ENCODE peak calls at places on chromosomes 4 and X, in four cellular contexts. D, Y, S and X are unnamed samples.
A peak's percentile ranks its signal among the peaks of the same experiment; 100 is the strongest.

GRCh38 chr4:59553739-59554126 is 1646.4 kb upstream of the ADGRL3 start:
- DNase-seq in Y (no peak), S (no peak), D (peak; percentile 3), X (no peak)

GRCh38 chr4:7279902-7280301 is 87.6 kb downstream of the SORCS2 start:
- DNase-seq in D (no peak), S (no peak), Y (no peak), X (no peak)

GRCh38 chrX:154655346-154655745 is 2.0 kb upstream of the CTAG2 start:
- DNase-seq in Y (no peak), S (no peak), D (no peak), X (no peak)

GRCh38 chrX:38513087-38513742 is 48.1 kb upstream of the TSPAN7 start:
- DNase-seq in D (no peak), S (no peak), Y (no peak), X (no peak)

GRCh38 chr4:8385106-8385505 is 55.4 kb downstream of the ACOX3 start:
- DNase-seq in Y (no peak), D (no peak), S (no peak), X (no peak)

GRCh38 chr4:2934813-2935761 is 28.1 kb downstream of the NOP14 start:
- DNase-seq in D (peak; percentile 86), Y (peak; percentile 93), S (peak; percentile 80), X (peak; percentile 85)

GRCh38 chrX:20988118-20988517 is 386.1 kb upstream of the CNKSR2 start:
- DNase-seq in S (no peak), D (no peak), Y (no peak), X (no peak)

GRCh38 chrX:130228871-130229270 is 39.8 kb downstream of the ZNF280C start:
- DNase-seq in S (no peak), D (no peak), Y (no peak), X (no peak)

GRCh38 chrX:16461968-16462367 is 188.0 kb upstream of the S100G start:
- DNase-seq in Y (no peak), S (no peak), D (no peak), X (no peak)

GRCh38 chr4:105605493-105605892 is 53.1 kb downstream of the ARHGEF38 start:
- DNase-seq in S (no peak), Y (no peak), D (no peak), X (peak; percentile 17)

GRCh38 chr4:140256941-140257340 is 103.0 kb upstream of the MAML3 start:
- DNase-seq in Y (no peak), S (no peak), D (peak; percentile 31), X (peak; percentile 55)

GRCh38 chrX:143633530-143634372 is 2.1 kb downstream of the SLITRK4 start:
- DNase-seq in D (no peak), Y (no peak), S (no peak), X (no peak)

GRCh38 chr4:123659262-123659661 is 262.7 kb downstream of the SPRY1 start:
- DNase-seq in S (no peak), Y (no peak), D (no peak), X (no peak)

GRCh38 chr4:181140037-181140603 is 1103.1 kb upstream of the TENM3 start:
- DNase-seq in S (no peak), Y (no peak), D (no peak), X (no peak)

GRCh38 chr4:3711183-3712111 is 54.7 kb upstream of the ADRA2C start:
- DNase-seq in Y (no peak), S (no peak), D (no peak), X (no peak)

GRCh38 chr4:5381981-5382441 is 326.3 kb downstream of the EVC2 start:
- DNase-seq in D (no peak), S (no peak), Y (no peak), X (peak; percentile 94)

GRCh38 chrX:95893632-95894031 is 791.0 kb upstream of the DIAPH2 start:
- DNase-seq in S (no peak), Y (no peak), D (no peak), X (no peak)

GRCh38 chr4:102501176-102501634 is at the start of gene NFKB1:
- DNase-seq in S (peak; percentile 55), D (peak; percentile 81), Y (peak; percentile 61), X (peak; percentile 89)

GRCh38 chr4:56215901-56216300 is 171.4 kb downstream of the AASDH start:
- DNase-seq in Y (no peak), D (peak; percentile 26), S (no peak), X (peak; percentile 7)

GRCh38 chr4:112511294-112512118 is 4.5 kb downstream of the NEUROG2 start:
- DNase-seq in D (no peak), Y (no peak), S (no peak), X (no peak)

GRCh38 chr4:104728380-104729122 is 233.9 kb upstream of the CXXC4 start:
- DNase-seq in D (no peak), S (no peak), Y (no peak), X (peak; percentile 83)

DNA sequence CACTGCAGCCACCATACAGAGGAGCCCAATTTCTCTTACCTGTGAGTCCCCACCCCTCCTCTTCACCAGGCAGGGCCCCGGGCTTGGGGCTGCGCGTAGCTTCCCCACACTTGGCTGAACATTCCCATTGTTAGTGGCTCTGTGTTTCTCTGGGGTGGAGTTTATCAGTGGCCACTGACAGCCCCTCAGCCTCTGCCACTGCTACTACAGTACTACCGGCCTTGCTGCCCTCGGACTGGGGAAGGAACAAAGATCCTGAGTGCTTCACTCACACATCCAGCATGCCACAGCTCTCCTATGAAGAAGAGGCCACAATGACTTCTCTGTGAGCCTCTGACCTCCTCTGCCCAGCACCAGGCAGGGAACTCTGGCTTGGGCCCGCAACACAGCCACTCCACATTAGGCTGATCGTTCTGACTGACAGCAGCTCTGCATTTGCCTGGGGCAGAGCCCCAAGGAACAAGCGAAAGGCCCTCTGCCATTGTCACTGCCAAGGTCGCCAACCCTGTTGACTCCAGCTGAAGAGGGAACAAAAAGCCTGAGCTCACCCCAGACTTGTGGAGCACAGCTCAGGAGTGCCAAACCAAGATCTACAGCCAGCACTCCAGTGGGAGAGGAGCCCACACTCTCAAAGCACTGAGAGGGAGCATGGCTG is 24.0 kb downstream of the ABCB7 start:
- DNase-seq in Y (no peak), S (no peak), D (no peak), X (no peak)
- TF ChIP-seq FOS in Y (no peak), S (no peak), D (no peak), X (no peak)

GRCh38 chrX:13253223-13253622 is 66.6 kb downstream of the ATXN3L start:
- DNase-seq in S (peak; percentile 32), Y (no peak), D (no peak), X (no peak)

GRCh38 chrX:13252726-13253125 is 67.1 kb downstream of the ATXN3L start:
- DNase-seq in Y (no peak), D (no peak), S (no peak), X (peak; percentile 32)

GRCh38 chrX:13250831-13251612 is 68.8 kb downstream of the ATXN3L start:
- DNase-seq in Y (no peak), D (peak; percentile 89), S (no peak), X (peak; percentile 94)

GRCh38 chrX:13254076-13254785 is 65.6 kb downstream of the ATXN3L start:
- DNase-seq in Y (peak; percentile 79), D (peak; percentile 27), S (peak; percentile 56), X (peak; percentile 53)

GRCh38 chrX:13248867-13249521 is 70.9 kb downstream of the ATXN3L start:
- DNase-seq in Y (no peak), D (no peak), S (no peak), X (no peak)
- H3K27ac ChIP-seq in Y (no peak overlapping the region), D (no peak overlapping the region), S (no peak overlapping the region), X (no peak overlapping the region)

GRCh38 chr4:184309241-184310170 is 91.8 kb upstream of the ENPP6 start:
- DNase-seq in S (no peak), Y (no peak), D (no peak), X (no peak)

GRCh38 chr4:184310881-184311709 is 93.4 kb upstream of the ENPP6 start:
- DNase-seq in S (no peak), Y (no peak), D (no peak), X (no peak)

GRCh38 chr4:184312126-184312525 is 94.5 kb upstream of the ENPP6 start:
- DNase-seq in D (no peak), Y (no peak), S (no peak), X (no peak)

GRCh38 chr4:184313058-184313709 is 95.5 kb upstream of the ENPP6 start:
- DNase-seq in Y (no peak), S (no peak), D (no peak), X (no peak)

GRCh38 chr4:184310171-184310567 is 92.5 kb upstream of the ENPP6 start:
- DNase-seq in D (peak; percentile 28), S (no peak), Y (peak; percentile 24), X (no peak)
- TF ChIP-seq CTCF in D (peak; percentile 20), S (peak; percentile 49), Y (peak; percentile 39), X (no peak)

DNA sequence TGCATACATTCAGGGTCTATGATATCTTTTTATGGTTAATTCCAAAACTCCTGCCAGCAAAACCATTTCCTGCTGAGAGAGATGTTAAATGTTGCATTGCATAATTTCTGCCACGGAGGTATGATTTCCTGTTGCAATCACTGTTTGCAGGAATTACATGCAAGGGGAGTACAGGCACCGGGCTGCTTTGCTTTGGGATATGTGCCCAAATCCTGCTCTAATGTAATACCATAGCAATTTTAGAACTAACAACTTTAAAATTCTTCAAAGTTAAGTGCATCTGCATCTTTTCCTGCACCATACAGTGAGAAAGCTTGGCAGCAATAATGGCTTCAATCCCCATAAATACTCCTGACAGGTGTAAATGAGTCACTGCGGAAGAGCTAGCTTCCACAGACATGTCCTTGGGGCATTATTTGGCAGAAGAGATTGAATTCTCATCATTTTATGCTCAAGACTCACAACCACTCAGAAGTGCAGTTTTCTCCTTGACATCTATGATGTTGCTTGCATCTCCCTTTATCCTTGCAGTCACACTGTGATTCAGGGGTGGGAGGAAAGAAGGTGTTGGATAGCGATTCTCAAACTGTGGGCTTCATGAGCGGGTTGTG is 29.6 kb downstream of the TRIM2 start:
- DNase-seq in S (no peak), D (peak; percentile 31), Y (no peak), X (peak; percentile 93)
- TF ChIP-seq FOS in S (no peak), D (no peak), Y (no peak), X (peak; percentile 62)

GRCh38 chrX:111086521-111087127 is 9.4 kb upstream of the PAK3 start:
- DNase-seq in D (no peak), S (no peak), Y (no peak), X (no peak)

GRCh38 chrX:111088628-111089027 is 7.4 kb upstream of the PAK3 start:
- DNase-seq in Y (no peak), S (no peak), D (no peak), X (no peak)

GRCh38 chrX:111083101-111083500 is 12.9 kb upstream of the PAK3 start:
- DNase-seq in S (no peak), D (no peak), Y (no peak), X (no peak)
- H3K27ac ChIP-seq in S (no peak overlapping the region), D (no peak overlapping the region), Y (no peak overlapping the region), X (no peak overlapping the region)

DNA sequence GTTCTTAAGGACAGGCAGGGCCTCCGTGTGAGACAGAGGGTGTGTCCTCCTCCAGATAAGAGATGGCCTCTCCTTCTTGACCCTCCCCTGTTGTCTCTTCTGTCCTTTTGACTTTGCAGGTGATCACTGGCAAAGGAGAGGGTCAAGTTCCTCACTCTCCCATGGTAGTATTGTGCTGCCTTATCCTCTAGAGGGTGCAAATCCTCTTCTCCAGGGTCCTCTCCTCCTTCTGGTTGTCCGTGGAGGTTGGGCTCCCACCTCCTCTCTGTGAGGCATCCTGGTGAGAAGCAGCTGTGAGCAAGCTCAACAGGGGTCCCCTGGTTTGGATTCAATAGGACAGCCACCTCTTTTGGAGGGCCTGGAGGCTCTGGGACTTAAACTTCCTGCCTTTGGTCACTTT is 44.8 kb downstream of the ZNF182 start:
- DNase-seq in S (no peak), Y (peak; percentile 11), D (peak; percentile 5), X (no peak)
- TF ChIP-seq CTCF in S (peak; percentile 34), Y (peak; percentile 64), D (no peak), X (peak; percentile 8)